ENCODE peak calls at places on chromosomes 3 and 15, in five cellular contexts. One of them, this sample, is unnamed.

GRCh38 chr3:127484601-127485388 is 105.7 kb downstream of the TPRA1 start:
- DNase-seq in neural progenitor cell: no peak
- DNase-seq in IMR-90: no peak
- DNase-seq in stomach: peak
- DNase-seq in H1: peak
- DNase-seq in this sample: no peak

GRCh38 chr3:11078826-11079520 is 75.3 kb upstream of the HRH1 start:
- DNase-seq in H1: no peak
- DNase-seq in neural progenitor cell: peak
- DNase-seq in IMR-90: no peak
- DNase-seq in stomach: no peak
- DNase-seq in this sample: no peak

GRCh38 chr3:97927699-97928098 is 44.5 kb downstream of the RIOX2 start:
- DNase-seq in stomach: no peak
- DNase-seq in neural progenitor cell: no peak
- DNase-seq in H1: no peak
- DNase-seq in IMR-90: peak
- DNase-seq in this sample: no peak

GRCh38 chr15:101394056-101394630 is 95.4 kb downstream of the PCSK6 start:
- DNase-seq in IMR-90: no peak
- DNase-seq in neural progenitor cell: no peak
- DNase-seq in H1: peak
- DNase-seq in stomach: no peak
- DNase-seq in this sample: no peak

GRCh38 chr3:177106594-177106993 is 90.7 kb downstream of the TBL1XR1 start:
- DNase-seq in stomach: no peak
- DNase-seq in H1: no peak
- DNase-seq in IMR-90: no peak
- DNase-seq in neural progenitor cell: no peak
- DNase-seq in this sample: no peak

GRCh38 chr3:71523628-71524027 is 59.9 kb downstream of the FOXP1 start:
- DNase-seq in stomach: no peak
- DNase-seq in neural progenitor cell: no peak
- DNase-seq in H1: no peak
- DNase-seq in IMR-90: no peak
- DNase-seq in this sample: no peak

GRCh38 chr3:27910456-27910855 is 188.3 kb upstream of the EOMES start:
- DNase-seq in IMR-90: no peak
- DNase-seq in H1: no peak
- DNase-seq in stomach: no peak
- DNase-seq in neural progenitor cell: no peak
- DNase-seq in this sample: no peak

GRCh38 chr15:75170711-75171341 is 30.9 kb upstream of the C15orf39 start:
- DNase-seq in stomach: no peak
- DNase-seq in IMR-90: no peak
- DNase-seq in neural progenitor cell: no peak
- DNase-seq in H1: no peak
- DNase-seq in this sample: no peak

GRCh38 chr15:31065824-31066223 is 35.7 kb downstream of the TRPM1 start:
- DNase-seq in neural progenitor cell: no peak
- DNase-seq in stomach: no peak
- DNase-seq in IMR-90: no peak
- DNase-seq in H1: peak
- DNase-seq in this sample: no peak

GRCh38 chr3:134486577-134487041 is 752 bp downstream of the CEP63 start:
- DNase-seq in neural progenitor cell: no peak
- DNase-seq in stomach: no peak
- DNase-seq in H1: no peak
- DNase-seq in IMR-90: peak
- DNase-seq in this sample: no peak

GRCh38 chr3:194274424-194275085 is 76.6 kb downstream of the CPN2 start:
- DNase-seq in H1: no peak
- DNase-seq in IMR-90: no peak
- DNase-seq in stomach: no peak
- DNase-seq in neural progenitor cell: peak
- DNase-seq in this sample: no peak

GRCh38 chr15:34616613-34617012 is 33.2 kb upstream of the GOLGA8B start:
- DNase-seq in IMR-90: peak
- DNase-seq in stomach: no peak
- DNase-seq in H1: no peak
- DNase-seq in neural progenitor cell: no peak
- DNase-seq in this sample: no peak

GRCh38 chr3:124386006-124386405 is 344.2 kb upstream of the UMPS start:
- DNase-seq in neural progenitor cell: no peak
- DNase-seq in H1: no peak
- DNase-seq in IMR-90: no peak
- DNase-seq in stomach: no peak
- DNase-seq in this sample: no peak

GRCh38 chr3:116198087-116198486 is 247.2 kb downstream of the LSAMP start:
- DNase-seq in neural progenitor cell: no peak
- DNase-seq in IMR-90: peak
- DNase-seq in H1: no peak
- DNase-seq in stomach: no peak
- DNase-seq in this sample: no peak

GRCh38 chr15:81531141-81531592 is 157.2 kb upstream of the TMC3 start:
- DNase-seq in stomach: no peak
- DNase-seq in neural progenitor cell: peak
- DNase-seq in IMR-90: peak
- DNase-seq in H1: no peak
- DNase-seq in this sample: no peak

GRCh38 chr3:14861031-14861430 is 42.3 kb downstream of the FGD5 start:
- DNase-seq in stomach: no peak
- DNase-seq in IMR-90: no peak
- DNase-seq in neural progenitor cell: no peak
- DNase-seq in H1: no peak
- DNase-seq in this sample: no peak

GRCh38 chr3:14862661-14863230 is 44.0 kb downstream of the FGD5 start:
- DNase-seq in stomach: no peak
- DNase-seq in IMR-90: no peak
- DNase-seq in H1: no peak
- DNase-seq in neural progenitor cell: no peak
- DNase-seq in this sample: no peak

GRCh38 chr3:14861451-14862302 is 42.9 kb downstream of the FGD5 start:
- DNase-seq in H1: no peak
- DNase-seq in neural progenitor cell: no peak
- DNase-seq in stomach: no peak
- DNase-seq in IMR-90: no peak
- DNase-seq in this sample: no peak

GRCh38 chr3:14863324-14864100 is 44.8 kb downstream of the FGD5 start:
- DNase-seq in IMR-90: no peak
- DNase-seq in H1: no peak
- DNase-seq in neural progenitor cell: peak
- DNase-seq in stomach: no peak
- DNase-seq in this sample: no peak

DNA sequence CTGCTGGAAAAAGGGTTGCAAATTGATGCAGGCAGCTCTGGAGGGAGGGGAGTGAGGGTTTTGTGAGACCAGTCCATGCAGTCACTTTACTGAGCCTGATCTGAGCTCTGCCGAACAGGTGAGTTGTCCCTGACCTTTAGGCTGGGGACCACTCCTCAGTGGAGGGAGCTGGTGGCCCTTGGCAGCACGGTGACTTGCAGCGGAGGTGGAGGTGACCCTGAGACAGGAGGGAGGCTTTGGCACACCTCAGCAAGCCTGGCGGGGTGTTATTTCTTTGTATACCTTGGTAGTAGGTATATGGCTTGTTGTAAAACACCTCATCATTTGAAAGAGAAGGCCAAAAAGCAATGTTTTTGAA is 43.5 kb downstream of the FGD5 start:
- DNase-seq in stomach: no peak
- DNase-seq in IMR-90: no peak
- DNase-seq in neural progenitor cell: no peak
- DNase-seq in H1: no peak
- DNase-seq in this sample: no peak
- H3K27ac ChIP-seq in stomach: no peak
- H3K27ac ChIP-seq in IMR-90: no peak
- H3K27ac ChIP-seq in neural progenitor cell: no peak
- H3K27ac ChIP-seq in H1: no peak
- H3K27ac ChIP-seq in this sample: no peak

DNA sequence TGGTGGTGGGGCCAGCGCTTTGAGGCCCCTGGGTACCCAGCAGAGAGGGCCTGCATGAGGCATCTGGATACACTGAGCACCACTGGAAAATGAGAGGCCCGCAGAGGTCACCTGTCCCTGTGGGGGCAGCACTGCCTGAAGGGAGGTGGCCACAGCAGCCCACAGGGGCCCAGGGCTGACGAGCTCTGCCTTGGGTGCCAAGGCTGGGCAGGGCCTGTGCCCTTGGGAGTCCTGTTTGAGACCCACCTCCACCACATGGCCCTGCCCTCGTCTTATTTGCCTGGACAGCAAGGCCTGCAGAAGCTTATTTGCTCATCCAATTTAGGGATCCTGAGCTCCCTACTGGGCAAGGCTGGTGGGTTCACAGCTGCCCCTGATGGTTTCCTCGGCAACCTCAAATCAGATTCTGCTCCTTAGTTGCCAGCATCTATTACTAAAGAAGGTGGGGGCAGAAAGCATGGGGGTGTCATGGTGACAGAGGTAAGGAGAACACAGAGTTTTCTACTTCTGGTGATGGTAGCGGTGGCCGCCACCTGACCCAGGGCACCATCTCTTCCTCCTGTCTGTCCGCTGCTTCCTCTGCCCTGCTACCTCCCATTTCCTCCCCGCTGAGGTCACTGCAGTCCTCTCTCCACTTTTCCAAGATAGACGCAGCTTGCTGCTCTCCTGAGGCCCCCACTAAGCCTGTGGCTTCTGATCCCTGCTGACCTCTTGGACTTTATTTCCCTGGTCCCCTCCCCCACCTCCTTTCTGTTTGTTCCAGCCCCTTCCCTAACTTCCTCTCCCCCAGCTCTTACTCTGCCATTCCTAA is 62.9 kb downstream of the HMCES start:
- DNase-seq in IMR-90: no peak
- DNase-seq in stomach: no peak
- DNase-seq in neural progenitor cell: no peak
- DNase-seq in H1: no peak
- DNase-seq in this sample: no peak
- H3K27ac ChIP-seq in IMR-90: no peak
- H3K27ac ChIP-seq in stomach: no peak
- H3K27ac ChIP-seq in neural progenitor cell: no peak
- H3K27ac ChIP-seq in H1: no peak
- H3K27ac ChIP-seq in this sample: no peak

DNA sequence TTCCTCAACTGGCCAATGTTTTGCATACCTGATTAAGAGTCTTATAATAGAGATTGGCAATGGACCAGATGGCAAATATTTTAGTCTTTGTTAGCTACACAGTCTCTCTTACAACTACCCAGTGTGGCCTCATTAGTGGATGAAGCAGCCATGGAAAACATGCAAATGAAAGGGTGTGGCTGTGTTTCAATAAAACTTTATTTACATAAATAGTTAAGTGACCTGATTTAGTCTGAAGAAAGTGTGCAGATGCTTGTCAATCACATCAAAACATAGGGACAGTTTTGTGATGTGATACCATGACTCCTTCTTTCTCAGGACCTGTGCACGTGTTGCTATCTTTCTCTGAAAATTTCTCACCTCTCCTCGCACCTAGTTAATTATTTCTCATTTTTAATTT is 309.8 kb upstream of the GRM7 start:
- DNase-seq in IMR-90: no peak
- DNase-seq in H1: no peak
- DNase-seq in stomach: no peak
- DNase-seq in neural progenitor cell: no peak
- DNase-seq in this sample: no peak
- H3K27ac ChIP-seq in IMR-90: no peak
- H3K27ac ChIP-seq in H1: no peak
- H3K27ac ChIP-seq in stomach: no peak
- H3K27ac ChIP-seq in neural progenitor cell: no peak
- H3K27ac ChIP-seq in this sample: no peak

DNA sequence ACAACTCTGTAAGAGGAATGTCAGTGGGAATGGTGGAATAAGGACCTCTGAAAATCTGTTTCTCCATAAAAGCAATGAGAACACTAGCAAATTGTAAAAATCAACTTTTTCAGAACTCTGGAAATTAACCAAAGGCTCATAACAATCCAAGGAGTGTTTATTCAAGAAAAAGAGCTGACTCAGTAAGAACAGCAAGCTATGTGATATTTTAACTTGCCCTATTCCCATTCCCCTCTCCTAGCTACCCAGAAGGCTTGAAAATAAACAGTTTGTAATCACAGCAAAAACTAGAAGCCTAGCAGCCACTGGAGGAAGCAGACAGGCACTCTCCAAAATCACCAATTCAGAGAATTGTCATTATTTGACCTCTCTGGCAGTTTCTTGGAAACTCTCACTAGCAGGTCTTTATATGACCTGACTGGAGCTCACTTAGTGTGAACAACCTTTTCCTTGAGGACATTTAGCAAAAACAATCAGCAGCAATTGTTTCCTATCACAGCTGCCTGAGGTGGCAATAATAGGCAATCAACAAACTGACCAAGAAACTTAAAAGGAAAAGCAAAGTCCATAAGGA is 162.5 kb upstream of the STT3B start:
- DNase-seq in neural progenitor cell: no peak
- DNase-seq in stomach: no peak
- DNase-seq in IMR-90: peak
- DNase-seq in H1: no peak
- DNase-seq in this sample: no peak
- H3K27ac ChIP-seq in neural progenitor cell: no peak
- H3K27ac ChIP-seq in stomach: peak
- H3K27ac ChIP-seq in IMR-90: no peak
- H3K27ac ChIP-seq in H1: no peak
- H3K27ac ChIP-seq in this sample: no peak